ENCODE peak calls at places on chromosomes 7 and 10, in five cellular contexts. W, M, Q, Y and T are unnamed samples. For H3K4me1, the result is how much of the 10 kb centered on the place peaks cover.

GRCh38 chr7:155584763-155585531 is 38.6 kb upstream of the CNPY1 start:
- DNase-seq in Y (no peak), M (peak), Q (no peak), W (no peak), T (no peak)

GRCh38 chr7:27172388-27172774 is 1.7 kb downstream of the HOXA10 start:
- DNase-seq in M (no peak), W (no peak), Y (peak), Q (no peak), T (no peak)

GRCh38 chr7:52569151-52569550 is 466.3 kb upstream of the POM121L12 start:
- DNase-seq in M (no peak), Q (no peak), W (no peak), Y (no peak), T (no peak)

GRCh38 chr10:128062837-128063563 is 63.2 kb downstream of the MKI67 start:
- DNase-seq in W (peak), Q (no peak), M (peak), Y (no peak), T (no peak)

GRCh38 chr10:96334888-96335526 is 23.8 kb downstream of the OPALIN start:
- DNase-seq in Q (peak), W (peak), M (peak), Y (no peak), T (no peak)

GRCh38 chr10:77392851-77393250 is 244.8 kb downstream of the KCNMA1 start:
- DNase-seq in M (no peak), W (no peak), Y (no peak), Q (peak), T (no peak)

GRCh38 chr7:14303536-14303935 is 314.1 kb upstream of the ETV1 start:
- DNase-seq in W (no peak), Q (peak), M (no peak), Y (no peak), T (no peak)

GRCh38 chr10:78304091-78305045 is 270.7 kb downstream of the RPS24 start:
- DNase-seq in M (no peak), Y (peak), Q (no peak), W (peak), T (no peak)

GRCh38 chr10:11863353-11864105 is 40.4 kb downstream of the PROSER2 start:
- DNase-seq in W (no peak), Q (no peak), Y (peak), M (no peak), T (no peak)

GRCh38 chr7:17347426-17347825 is 49.0 kb downstream of the AHR start:
- DNase-seq in M (no peak), Q (no peak), Y (no peak), W (no peak), T (no peak)

GRCh38 chr7:106613861-106614560 is 46.9 kb downstream of the CCDC71L start:
- DNase-seq in W (no peak), Q (no peak), Y (no peak), M (no peak), T (no peak)

GRCh38 chr10:124696446-124697392 is 47.5 kb downstream of the FAM53B start:
- DNase-seq in M (no peak), Q (no peak), W (no peak), Y (no peak), T (no peak)

GRCh38 chr7:94873239-94873638 is 34.2 kb upstream of the PPP1R9A start:
- DNase-seq in W (no peak), M (no peak), Y (no peak), Q (no peak), T (no peak)

GRCh38 chr7:102321351-102322201 is 34.7 kb downstream of the SPDYE6 start:
- DNase-seq in Y (no peak), W (no peak), Q (no peak), M (no peak), T (no peak)

GRCh38 chr10:132250456-132251223 is 57.1 kb downstream of the STK32C start:
- DNase-seq in Q (no peak), M (no peak), Y (no peak), W (no peak), T (no peak)

GRCh38 chr10:132247943-132248342 is 59.8 kb downstream of the STK32C start:
- DNase-seq in W (no peak), Q (no peak), Y (no peak), M (no peak), T (no peak)

GRCh38 chr10:132249232-132249724 is 58.5 kb downstream of the STK32C start:
- DNase-seq in M (no peak), Y (no peak), W (no peak), Q (no peak), T (no peak)

GRCh38 chr10:132249824-132250375 is 57.9 kb downstream of the STK32C start:
- DNase-seq in Q (no peak), M (no peak), Y (no peak), W (no peak), T (no peak)

GRCh38 chr10:132248455-132249231 is 59.1 kb downstream of the STK32C start:
- DNase-seq in Q (peak), Y (no peak), M (peak), W (peak), T (no peak)
- TF ChIP-seq POLR2A in Q (no peak), Y (no peak), M (no peak), W (no peak), T (no peak)

DNA sequence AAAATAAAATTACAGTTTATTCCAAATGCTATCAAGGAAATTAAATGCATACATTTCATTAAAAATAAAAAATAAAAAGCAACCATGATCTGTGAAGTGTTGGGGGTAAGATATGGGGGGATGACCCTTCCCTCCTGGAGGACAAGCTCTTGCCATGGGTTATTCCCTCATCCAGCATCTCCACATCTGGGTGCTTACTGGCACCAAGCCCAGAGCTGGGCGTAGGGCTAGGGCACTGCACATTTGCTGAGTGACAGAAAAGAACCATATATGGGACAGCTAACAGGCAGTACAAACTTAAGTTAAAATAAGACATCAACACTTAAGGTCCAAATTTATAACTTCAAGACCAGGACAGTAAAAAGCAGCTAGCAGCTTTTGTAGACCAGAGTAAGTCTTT is 10.2 kb downstream of the CCDC6 start:
- DNase-seq in Y (peak), Q (no peak), W (no peak), M (no peak), T (peak)
- H3K4me1 ChIP-seq in Y (half or more), Q (under half), W (under half), M (half or more), T (under half)

GRCh38 chr10:101840741-101841453 is 2.7 kb downstream of the KCNIP2 start:
- DNase-seq in Y (peak), Q (peak), M (peak), W (peak), T (peak)
- H3K4me3 ChIP-seq in Y (no peak), Q (peak), M (no peak), W (peak), T (peak)

GRCh38 chr7:220151-220841 is 27.9 kb downstream of the FAM20C start:
- DNase-seq in Q (no peak), Y (no peak), W (no peak), M (peak), T (no peak)
- TF ChIP-seq POLR2A in Q (no peak), Y (no peak), W (no peak), M (no peak), T (no peak)

DNA sequence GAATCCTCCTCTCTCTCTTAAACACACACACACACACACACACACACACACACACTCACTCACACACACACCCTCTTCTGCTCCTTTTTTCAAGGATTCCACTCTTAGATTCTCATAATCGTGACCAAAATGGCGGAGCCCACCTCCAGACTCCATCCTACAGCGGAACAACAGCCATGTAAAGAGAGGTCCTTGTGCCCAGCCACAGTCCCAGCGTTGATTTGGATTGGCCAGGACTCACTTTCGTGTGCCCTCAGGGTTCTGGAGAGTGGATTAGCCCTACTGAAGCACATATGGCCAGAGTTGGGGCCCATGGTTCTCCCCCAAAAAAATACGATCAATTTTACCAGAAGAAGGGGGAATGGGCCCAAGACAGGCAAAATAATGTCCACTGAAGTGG is 90.2 kb upstream of the SMNDC1 start:
- DNase-seq in W (no peak), Q (no peak), Y (no peak), M (no peak), T (no peak)
- H3K4me1 ChIP-seq in W (under half), Q (half or more), Y (under half), M (under half), T (under half)

GRCh38 chr10:74190494-74190893 is 39.5 kb downstream of the ADK start:
- DNase-seq in Y (no peak), W (no peak), Q (no peak), M (no peak), T (no peak)
- H3K4me3 ChIP-seq in Y (no peak), W (no peak), Q (peak), M (no peak), T (no peak)

GRCh38 chr7:43647314-43647691 is 64.4 kb downstream of the STK17A start:
- DNase-seq in Q (no peak), M (no peak), Y (no peak), W (no peak), T (no peak)
- TF ChIP-seq POLR2A in Q (no peak), M (no peak), Y (no peak), W (no peak), T (no peak)

GRCh38 chr10:34420795-34421194 is 394.3 kb downstream of the PARD3 start:
- DNase-seq in W (no peak), Q (no peak), Y (no peak), M (no peak), T (no peak)
- H3K4me1 ChIP-seq in W (under half), Q (under half), Y (under half), M (under half), T (under half)

DNA sequence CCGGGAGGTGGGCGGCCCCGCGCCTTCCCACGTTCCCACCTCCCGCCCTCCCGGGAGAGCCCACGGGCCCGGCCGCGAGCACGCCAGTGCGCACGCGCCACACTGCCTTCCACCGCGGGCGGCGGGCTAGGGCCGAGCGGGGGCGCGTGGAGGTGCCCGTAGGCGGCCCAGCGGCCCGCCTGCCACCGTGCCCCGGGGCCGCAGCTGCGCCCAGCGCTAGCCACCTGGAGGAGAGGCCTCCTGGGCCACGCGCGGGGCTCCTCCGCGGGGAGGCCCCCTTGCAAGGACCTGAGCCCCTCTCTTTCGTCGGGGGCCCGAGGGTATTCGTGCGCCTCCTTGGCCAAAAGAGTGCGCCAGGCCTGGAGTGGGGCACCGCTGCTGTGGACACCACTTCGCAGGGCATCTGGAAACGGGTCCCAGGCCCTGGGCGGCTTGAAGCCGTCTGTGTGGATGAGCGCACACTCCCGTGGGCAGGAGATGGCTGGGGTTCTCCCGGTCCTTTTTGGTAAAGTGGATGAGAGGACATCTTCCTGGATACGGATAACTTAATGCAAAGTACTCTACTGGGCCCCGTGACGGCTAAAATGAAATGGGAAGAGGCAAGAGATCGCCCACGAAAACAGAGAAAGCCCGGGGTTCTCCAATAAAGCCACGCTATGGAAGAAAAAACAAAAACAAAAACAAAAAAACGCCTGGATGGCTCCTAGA is 9.0 kb upstream of the EBF3 start:
- DNase-seq in Y (no peak), W (no peak), Q (no peak), M (no peak), T (no peak)
- H3K4me3 ChIP-seq in Y (no peak), W (no peak), Q (no peak), M (no peak), T (no peak)